ENCODE peak calls at places on chromosome 16, in nine cellular contexts. O is mesenteric fat pad; I is T-helper 9 cell; X is stimulated activated CD8-positive, alpha-beta memory T cell treated with anti-CD3 and anti-CD28 coated beads, Interleukin-4, amount 100 ng/mL, for 24 hours; Q is transverse colon; K is cardiac muscle cell; J is HS-5; U is NCI-H524; A is choroid plexus epithelial cell. R is an unnamed sample.

GRCh38 chr16:68013440-68013839 is 2.3 kb downstream of the DPEP2NB start:
- DNase-seq in O (no peak), I (no peak), X (no peak), Q (no peak), K (no peak), J (no peak), U (no peak), A (no peak), R (no peak)

GRCh38 chr16:27853101-27853500 is 210.4 kb downstream of the GSG1L start:
- DNase-seq in O (peak), I (no peak), X (no peak), Q (no peak), K (peak), J (no peak), U (no peak), A (no peak), R (no peak)

GRCh38 chr16:79821911-79822310 is 221.4 kb upstream of the MAF start:
- DNase-seq in O (no peak), I (no peak), X (no peak), Q (no peak), K (no peak), J (no peak), U (no peak), A (no peak), R (no peak)

GRCh38 chr16:77457046-77457445 is 22.2 kb upstream of the ADAMTS18 start:
- DNase-seq in O (no peak), I (no peak), X (no peak), Q (no peak), K (no peak), J (no peak), U (peak), A (peak), R (no peak)

GRCh38 chr16:50747206-50747956 is 5.5 kb downstream of the CYLD start:
- DNase-seq in O (no peak), I (no peak), X (no peak), Q (no peak), K (no peak), J (no peak), U (peak), A (peak), R (no peak)

GRCh38 chr16:11916524-11917285 is 949 bp upstream of the GSPT1 start:
- DNase-seq in O (no peak), I (no peak), X (no peak), Q (peak), K (no peak), J (no peak), U (no peak), A (no peak), R (peak)

GRCh38 chr16:1871974-1872635 is at the start of gene MEIOB:
- DNase-seq in O (peak), I (no peak), X (peak), Q (peak), K (peak), J (no peak), U (peak), A (peak), R (no peak)

GRCh38 chr16:47778106-47778803 is 317.1 kb downstream of the PHKB start:
- DNase-seq in O (no peak), I (no peak), X (no peak), Q (no peak), K (no peak), J (no peak), U (no peak), A (no peak), R (no peak)

GRCh38 chr16:19899605-19899955 is 14.9 kb upstream of the GPRC5B start:
- DNase-seq in O (no peak), I (no peak), X (no peak), Q (no peak), K (no peak), J (no peak), U (no peak), A (no peak), R (no peak)

GRCh38 chr16:30351001-30351441 is 4.1 kb downstream of the CD2BP2 start:
- DNase-seq in O (no peak), I (no peak), X (no peak), Q (no peak), K (no peak), J (no peak), U (no peak), A (no peak), R (no peak)